ENCODE peak calls at places on chromosome 15, in nine cellular contexts. One of them, this sample, is unnamed. For H3K9me3 and H3K4me1, the result is how much of the 10 kb centered on the place peaks cover.

GRCh38 chr15:63244976-63245645 is 32.3 kb upstream of the APH1B start:
- DNase-seq in CD8-positive, alpha-beta T cell: no peak
- DNase-seq in tibial nerve: no peak
- DNase-seq in aorta: no peak
- DNase-seq in hepatocyte: no peak
- DNase-seq in MM.1S: no peak
- DNase-seq in colonic mucosa: no peak
- DNase-seq in spleen: no peak
- DNase-seq in lung: no peak
- DNase-seq in this sample: no peak

GRCh38 chr15:63597033-63597790 is at the start of gene FBXL22:
- DNase-seq in CD8-positive, alpha-beta T cell: no peak
- DNase-seq in tibial nerve: no peak
- DNase-seq in aorta: peak
- DNase-seq in hepatocyte: peak
- DNase-seq in MM.1S: no peak
- DNase-seq in colonic mucosa: peak
- DNase-seq in spleen: no peak
- DNase-seq in lung: no peak
- DNase-seq in this sample: peak

GRCh38 chr15:93583533-93583932 is 494.5 kb upstream of the RGMA start:
- DNase-seq in CD8-positive, alpha-beta T cell: no peak
- DNase-seq in tibial nerve: no peak
- DNase-seq in aorta: no peak
- DNase-seq in hepatocyte: no peak
- DNase-seq in MM.1S: no peak
- DNase-seq in colonic mucosa: no peak
- DNase-seq in spleen: no peak
- DNase-seq in lung: no peak
- DNase-seq in this sample: no peak

GRCh38 chr15:76336254-76337046 is at the start of gene ISL2:
- DNase-seq in CD8-positive, alpha-beta T cell: no peak
- DNase-seq in tibial nerve: no peak
- DNase-seq in aorta: peak
- DNase-seq in hepatocyte: peak
- DNase-seq in MM.1S: peak
- DNase-seq in colonic mucosa: peak
- DNase-seq in spleen: peak
- DNase-seq in lung: peak
- DNase-seq in this sample: peak

GRCh38 chr15:85879334-85880163 is 84.8 kb upstream of the KLHL25 start:
- DNase-seq in CD8-positive, alpha-beta T cell: no peak
- DNase-seq in tibial nerve: no peak
- DNase-seq in aorta: no peak
- DNase-seq in hepatocyte: peak
- DNase-seq in MM.1S: no peak
- DNase-seq in colonic mucosa: no peak
- DNase-seq in spleen: no peak
- DNase-seq in lung: no peak
- DNase-seq in this sample: no peak

GRCh38 chr15:45854455-45855202 is 219.8 kb downstream of the SQOR start:
- DNase-seq in CD8-positive, alpha-beta T cell: no peak
- DNase-seq in tibial nerve: no peak
- DNase-seq in aorta: no peak
- DNase-seq in hepatocyte: no peak
- DNase-seq in MM.1S: no peak
- DNase-seq in colonic mucosa: no peak
- DNase-seq in spleen: no peak
- DNase-seq in lung: no peak
- DNase-seq in this sample: no peak

GRCh38 chr15:31235298-31236183 is 91.1 kb upstream of the KLF13 start:
- DNase-seq in CD8-positive, alpha-beta T cell: no peak
- DNase-seq in tibial nerve: no peak
- DNase-seq in aorta: no peak
- DNase-seq in hepatocyte: peak
- DNase-seq in MM.1S: no peak
- DNase-seq in colonic mucosa: no peak
- DNase-seq in spleen: peak
- DNase-seq in lung: no peak
- DNase-seq in this sample: peak

GRCh38 chr15:48332642-48333034 is 1.4 kb downstream of the DUT start:
- DNase-seq in CD8-positive, alpha-beta T cell: no peak
- DNase-seq in tibial nerve: no peak
- DNase-seq in aorta: no peak
- DNase-seq in hepatocyte: no peak
- DNase-seq in MM.1S: peak
- DNase-seq in colonic mucosa: peak
- DNase-seq in spleen: no peak
- DNase-seq in lung: no peak
- DNase-seq in this sample: no peak

GRCh38 chr15:67194171-67195114 is 60.0 kb downstream of the AAGAB start:
- DNase-seq in CD8-positive, alpha-beta T cell: no peak
- DNase-seq in tibial nerve: no peak
- DNase-seq in aorta: no peak
- DNase-seq in hepatocyte: no peak
- DNase-seq in MM.1S: no peak
- DNase-seq in colonic mucosa: no peak
- DNase-seq in spleen: no peak
- DNase-seq in lung: no peak
- DNase-seq in this sample: no peak

GRCh38 chr15:25930931-25931330 is 67.8 kb upstream of the ATP10A start:
- DNase-seq in CD8-positive, alpha-beta T cell: no peak
- DNase-seq in tibial nerve: no peak
- DNase-seq in aorta: no peak
- DNase-seq in hepatocyte: no peak
- DNase-seq in MM.1S: no peak
- DNase-seq in colonic mucosa: no peak
- DNase-seq in spleen: no peak
- DNase-seq in lung: no peak
- DNase-seq in this sample: no peak

GRCh38 chr15:32657198-32657886 is 15.8 kb downstream of the SCG5 start:
- DNase-seq in CD8-positive, alpha-beta T cell: no peak
- DNase-seq in tibial nerve: no peak
- DNase-seq in aorta: no peak
- DNase-seq in hepatocyte: no peak
- DNase-seq in MM.1S: peak
- DNase-seq in colonic mucosa: no peak
- DNase-seq in spleen: no peak
- DNase-seq in lung: no peak
- DNase-seq in this sample: no peak

GRCh38 chr15:29939404-29939803 is 117.1 kb upstream of the TJP1 start:
- DNase-seq in CD8-positive, alpha-beta T cell: no peak
- DNase-seq in tibial nerve: no peak
- DNase-seq in aorta: no peak
- DNase-seq in hepatocyte: no peak
- DNase-seq in MM.1S: no peak
- DNase-seq in colonic mucosa: no peak
- DNase-seq in spleen: no peak
- DNase-seq in lung: no peak
- DNase-seq in this sample: no peak

GRCh38 chr15:68342351-68342750 is 64.8 kb downstream of the FEM1B start:
- DNase-seq in CD8-positive, alpha-beta T cell: no peak
- DNase-seq in tibial nerve: peak
- DNase-seq in aorta: peak
- DNase-seq in hepatocyte: no peak
- DNase-seq in MM.1S: no peak
- DNase-seq in colonic mucosa: no peak
- DNase-seq in spleen: peak
- DNase-seq in lung: no peak
- DNase-seq in this sample: peak
- H3K27ac ChIP-seq in CD8-positive, alpha-beta T cell: no peak
- H3K27ac ChIP-seq in tibial nerve: peak
- H3K27ac ChIP-seq in aorta: peak
- H3K27ac ChIP-seq in hepatocyte: no peak
- H3K27ac ChIP-seq in MM.1S: no peak
- H3K27ac ChIP-seq in colonic mucosa: no peak
- H3K27ac ChIP-seq in spleen: peak
- H3K27ac ChIP-seq in lung: no peak
- H3K27ac ChIP-seq in this sample: peak

GRCh38 chr15:95629503-95630168 is 700.9 kb upstream of the NR2F2 start:
- DNase-seq in CD8-positive, alpha-beta T cell: no peak
- DNase-seq in tibial nerve: no peak
- DNase-seq in aorta: no peak
- DNase-seq in hepatocyte: no peak
- DNase-seq in MM.1S: no peak
- DNase-seq in colonic mucosa: no peak
- DNase-seq in spleen: no peak
- DNase-seq in lung: no peak
- DNase-seq in this sample: no peak
- H3K9me3 ChIP-seq in CD8-positive, alpha-beta T cell: under half
- H3K9me3 ChIP-seq in tibial nerve: under half
- H3K9me3 ChIP-seq in aorta: under half
- H3K9me3 ChIP-seq in hepatocyte: under half
- H3K9me3 ChIP-seq in MM.1S: under half
- H3K9me3 ChIP-seq in colonic mucosa: under half
- H3K9me3 ChIP-seq in spleen: under half
- H3K9me3 ChIP-seq in lung: under half
- H3K9me3 ChIP-seq in this sample: under half

DNA sequence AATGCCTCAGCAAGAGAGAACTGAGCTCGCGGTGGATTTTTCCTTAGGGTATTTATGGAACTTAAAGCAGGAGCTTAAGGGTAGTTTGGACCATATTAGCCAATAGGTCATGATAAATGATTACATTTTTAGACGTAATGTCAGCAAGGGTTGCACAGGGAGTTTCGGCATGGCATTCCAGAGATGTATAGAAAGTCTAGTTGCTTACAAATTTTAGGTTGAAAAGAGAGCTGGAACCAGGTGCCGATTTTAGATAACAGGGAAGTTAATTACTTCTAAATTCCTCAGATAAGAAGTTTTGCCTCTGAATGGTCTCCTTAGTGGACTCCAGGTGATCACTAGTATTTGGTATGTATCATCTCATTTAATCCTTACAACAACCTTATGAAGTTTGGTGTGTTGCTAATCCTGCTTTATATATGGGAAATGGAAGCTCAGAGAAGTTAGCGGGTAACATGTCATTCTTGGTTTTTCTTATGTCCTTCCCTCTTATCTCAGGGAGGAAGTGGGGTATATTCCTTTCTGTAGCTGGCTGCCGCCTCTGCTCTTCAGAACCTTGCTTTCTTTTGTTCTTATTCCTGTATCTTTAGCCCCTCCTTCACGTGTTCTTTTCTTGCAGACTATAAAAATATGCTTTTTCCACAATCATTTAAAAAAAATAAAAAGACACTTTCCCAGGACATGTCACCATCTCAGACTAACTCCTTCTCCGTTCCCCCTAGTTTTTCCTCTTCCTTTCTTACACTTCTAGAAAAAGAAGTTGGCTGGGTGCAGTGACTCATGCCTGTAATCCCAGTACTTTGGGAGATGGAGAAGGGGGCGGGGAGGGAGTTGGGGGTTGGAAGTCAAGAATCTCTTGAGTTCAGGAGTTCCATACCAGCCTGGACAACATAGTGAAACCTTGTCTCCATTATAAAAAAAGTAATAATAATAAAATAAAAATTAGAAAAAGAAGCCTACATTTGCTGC is 25.7 kb downstream of the IQGAP1 start:
- DNase-seq in CD8-positive, alpha-beta T cell: no peak
- DNase-seq in tibial nerve: no peak
- DNase-seq in aorta: peak
- DNase-seq in hepatocyte: peak
- DNase-seq in MM.1S: no peak
- DNase-seq in colonic mucosa: no peak
- DNase-seq in spleen: no peak
- DNase-seq in lung: no peak
- DNase-seq in this sample: no peak
- H3K4me1 ChIP-seq in CD8-positive, alpha-beta T cell: under half
- H3K4me1 ChIP-seq in tibial nerve: under half
- H3K4me1 ChIP-seq in aorta: under half
- H3K4me1 ChIP-seq in hepatocyte: under half
- H3K4me1 ChIP-seq in MM.1S: under half
- H3K4me1 ChIP-seq in colonic mucosa: under half
- H3K4me1 ChIP-seq in spleen: half or more
- H3K4me1 ChIP-seq in lung: under half
- H3K4me1 ChIP-seq in this sample: under half

DNA sequence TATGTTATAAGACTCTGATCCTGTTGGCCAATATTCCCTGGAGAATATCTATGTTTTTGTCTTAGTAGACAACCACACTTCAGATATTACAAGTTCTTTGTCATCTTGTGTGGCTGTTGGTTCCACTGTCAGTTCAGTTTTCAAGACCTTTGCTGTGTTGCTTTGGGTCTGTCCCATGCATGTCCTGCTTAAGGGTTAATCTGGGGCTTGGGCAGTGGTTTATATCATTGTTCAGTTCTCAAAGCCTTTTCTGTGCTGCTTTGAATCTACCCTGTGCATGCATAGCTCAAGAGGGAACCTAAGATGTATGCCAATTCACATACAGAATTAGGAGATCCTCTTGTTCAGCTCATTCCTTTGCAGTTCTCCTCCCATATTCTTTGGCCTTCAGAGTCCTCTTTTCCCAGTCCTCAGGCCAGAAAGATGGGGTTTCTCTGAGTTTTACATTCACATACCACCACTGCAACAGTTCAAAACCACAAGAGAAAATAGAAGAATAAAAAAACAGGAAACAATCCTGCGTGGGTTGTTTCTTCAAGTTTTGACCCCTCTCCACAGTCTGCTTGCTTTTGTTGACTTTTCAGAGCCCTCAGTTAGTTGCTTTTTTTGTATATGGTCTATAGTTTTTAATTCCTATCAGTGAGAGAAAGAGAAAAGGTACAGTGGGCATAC is 21.6 kb downstream of the BUB1B start:
- DNase-seq in CD8-positive, alpha-beta T cell: no peak
- DNase-seq in tibial nerve: no peak
- DNase-seq in aorta: no peak
- DNase-seq in hepatocyte: no peak
- DNase-seq in MM.1S: no peak
- DNase-seq in colonic mucosa: no peak
- DNase-seq in spleen: no peak
- DNase-seq in lung: no peak
- DNase-seq in this sample: no peak
- H3K27ac ChIP-seq in CD8-positive, alpha-beta T cell: no peak
- H3K27ac ChIP-seq in tibial nerve: no peak
- H3K27ac ChIP-seq in aorta: no peak
- H3K27ac ChIP-seq in hepatocyte: no peak
- H3K27ac ChIP-seq in MM.1S: peak
- H3K27ac ChIP-seq in colonic mucosa: no peak
- H3K27ac ChIP-seq in spleen: no peak
- H3K27ac ChIP-seq in lung: no peak
- H3K27ac ChIP-seq in this sample: no peak

DNA sequence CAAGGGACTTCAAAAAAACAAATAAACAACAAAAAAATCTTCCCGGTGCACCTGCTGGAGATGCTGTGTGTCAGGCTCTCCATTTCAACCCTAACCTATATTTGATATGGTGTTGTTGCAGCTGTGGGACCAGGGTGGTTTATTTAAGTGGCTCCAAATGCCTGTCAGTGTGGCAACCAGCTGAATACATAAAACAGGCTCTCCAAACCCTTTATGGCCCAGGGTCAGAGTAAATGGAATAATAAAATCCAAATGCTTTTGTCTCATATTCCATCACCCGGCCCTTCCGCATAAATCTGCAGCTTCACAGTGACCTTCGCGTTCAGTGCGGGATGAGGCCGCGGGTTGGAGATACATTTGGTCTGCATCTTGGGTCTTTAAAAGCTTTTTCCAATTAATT is 382.1 kb upstream of the NR2F2 start:
- DNase-seq in CD8-positive, alpha-beta T cell: no peak
- DNase-seq in tibial nerve: no peak
- DNase-seq in aorta: no peak
- DNase-seq in hepatocyte: no peak
- DNase-seq in MM.1S: no peak
- DNase-seq in colonic mucosa: no peak
- DNase-seq in spleen: no peak
- DNase-seq in lung: no peak
- DNase-seq in this sample: no peak
- H3K9me3 ChIP-seq in CD8-positive, alpha-beta T cell: under half
- H3K9me3 ChIP-seq in tibial nerve: under half
- H3K9me3 ChIP-seq in aorta: under half
- H3K9me3 ChIP-seq in hepatocyte: under half
- H3K9me3 ChIP-seq in MM.1S: under half
- H3K9me3 ChIP-seq in colonic mucosa: under half
- H3K9me3 ChIP-seq in spleen: under half
- H3K9me3 ChIP-seq in lung: under half
- H3K9me3 ChIP-seq in this sample: under half

This sample was measured in right cardiac atrium.